ENCODE peak calls at places on chromosomes 4 and X, in six cellular contexts. F is fibroblast of the aortic adventitia, V is pancreas, U is anterior cingulate cortex, K is adipocyte, H is GOT3. Q is an unnamed sample.

GRCh38 chr4:121706595-121707021 is 9.8 kb upstream of the ANXA5 start:
- DNase-seq in F (peak), V (no peak), U (no peak), K (no peak), H (no peak), Q (no peak)

GRCh38 chrX:64976673-64977040 is 407 bp upstream of the ZC4H2 start:
- DNase-seq in F (no peak), V (no peak), U (no peak), K (no peak), H (no peak), Q (no peak)

GRCh38 chr4:119478446-119479179 is 150.0 kb downstream of the PDE5A start:
- DNase-seq in F (no peak), V (no peak), U (no peak), K (peak), H (no peak), Q (peak)

GRCh38 chr4:116599859-116600258 is 485.5 kb downstream of the TRAM1L1 start:
- DNase-seq in F (no peak), V (no peak), U (no peak), K (no peak), H (no peak), Q (no peak)

GRCh38 chr4:141905751-141906150 is 269.4 kb downstream of the IL15 start:
- DNase-seq in F (peak), V (no peak), U (no peak), K (peak), H (no peak), Q (peak)

GRCh38 chrX:11648705-11649519 is 16.8 kb downstream of the ARHGAP6 start:
- DNase-seq in F (no peak), V (no peak), U (no peak), K (no peak), H (no peak), Q (peak)

GRCh38 chrX:154037754-154038153 is 18.1 kb upstream of the IRAK1 start:
- DNase-seq in F (no peak), V (no peak), U (no peak), K (no peak), H (no peak), Q (no peak)

GRCh38 chr4:131638776-131639175 is 1510.3 kb upstream of the PCDH10 start:
- DNase-seq in F (no peak), V (no peak), U (no peak), K (peak), H (no peak), Q (no peak)

GRCh38 chr4:152676052-152676854 is 3.5 kb downstream of the TMEM154 start:
- DNase-seq in F (no peak), V (no peak), U (no peak), K (no peak), H (no peak), Q (no peak)

GRCh38 chr4:150501019-150501727 is 80.8 kb upstream of the MAB21L2 start:
- DNase-seq in F (peak), V (no peak), U (no peak), K (peak), H (no peak), Q (peak)

GRCh38 chr4:153151535-153152452 is 52.4 kb upstream of the TRIM2 start:
- DNase-seq in F (peak), V (peak), U (peak), K (peak), H (no peak), Q (no peak)

GRCh38 chr4:2552806-2553205 is 16.4 kb downstream of the FAM193A start:
- DNase-seq in F (no peak), V (no peak), U (no peak), K (no peak), H (no peak), Q (no peak)

GRCh38 chr4:96558466-96558865 is 718.6 kb downstream of the PDHA2 start:
- DNase-seq in F (no peak), V (no peak), U (no peak), K (no peak), H (no peak), Q (no peak)

GRCh38 chr4:88138561-88138960 is 19.9 kb downstream of the ABCG2 start:
- DNase-seq in F (peak), V (no peak), U (no peak), K (peak), H (peak), Q (peak)

GRCh38 chr4:173520921-173521473 is 9.0 kb downstream of the HAND2 start:
- DNase-seq in F (no peak), V (no peak), U (no peak), K (no peak), H (no peak), Q (no peak)

Q was measured in foreskin keratinocyte.